ENCODE peak calls at places on chromosomes 13 and 19, in four cellular contexts. X, Y, K and C are unnamed samples.

GRCh38 chr13:78603240-78603947 is at the start of gene POU4F1:
- DNase-seq in X (no peak), Y (peak), K (no peak), C (peak)

GRCh38 chr13:20721454-20722357 is 18.2 kb downstream of the IL17D start:
- DNase-seq in X (no peak), Y (no peak), K (no peak), C (no peak)

GRCh38 chr19:19406878-19407639 is 1.6 kb downstream of the GATAD2A start:
- DNase-seq in X (no peak), Y (peak), K (peak), C (no peak)

GRCh38 chr19:18150776-18151624 is 2.0 kb upstream of the PIK3R2 start:
- DNase-seq in X (no peak), Y (no peak), K (no peak), C (no peak)

GRCh38 chr19:18339703-18340102 is 695 bp upstream of the PGPEP1 start:
- DNase-seq in X (no peak), Y (no peak), K (no peak), C (no peak)

GRCh38 chr13:34013061-34013460 is 195.1 kb downstream of the RFC3 start:
- DNase-seq in X (no peak), Y (no peak), K (no peak), C (no peak)

GRCh38 chr19:21833733-21834132 is 2.2 kb downstream of the ZNF43 start:
- DNase-seq in X (no peak), Y (no peak), K (no peak), C (no peak)

GRCh38 chr13:26653310-26653709 is 95.8 kb downstream of the WASF3 start:
- DNase-seq in X (no peak), Y (no peak), K (no peak), C (no peak)

GRCh38 chr19:47695533-47696262 is 17.5 kb upstream of the EHD2 start:
- DNase-seq in X (no peak), Y (no peak), K (no peak), C (no peak)

GRCh38 chr13:85521586-85521985 is 277.6 kb downstream of the SLITRK6 start:
- DNase-seq in X (no peak), Y (no peak), K (no peak), C (no peak)

GRCh38 chr19:55432355-55432959 is 10.6 kb downstream of the SHISA7 start:
- DNase-seq in X (no peak), Y (no peak), K (no peak), C (no peak)

GRCh38 chr13:22053053-22053452 is 382.2 kb downstream of the FGF9 start:
- DNase-seq in X (no peak), Y (no peak), K (no peak), C (no peak)

GRCh38 chr13:27007166-27007565 is 164.4 kb downstream of the USP12 start:
- DNase-seq in X (no peak), Y (no peak), K (peak), C (peak)

GRCh38 chr19:54207908-54208783 is 7.5 kb downstream of the RPS9 start:
- DNase-seq in X (no peak), Y (no peak), K (peak), C (peak)

GRCh38 chr13:95485045-95485517 is 67.4 kb upstream of the CLDN10 start:
- DNase-seq in X (no peak), Y (no peak), K (no peak), C (no peak)

GRCh38 chr19:17841810-17842662 is 5.7 kb downstream of the JAK3 start:
- DNase-seq in X (peak), Y (peak), K (peak), C (peak)

GRCh38 chr13:46631184-46631542 is 78.2 kb downstream of the LRCH1 start:
- DNase-seq in X (no peak), Y (no peak), K (no peak), C (no peak)

GRCh38 chr19:20423381-20424207 is 142.0 kb downstream of the ZNF737 start:
- DNase-seq in X (peak), Y (no peak), K (peak), C (no peak)

GRCh38 chr13:58979851-58980250 is 1183.9 kb downstream of the DIAPH3 start:
- DNase-seq in X (no peak), Y (no peak), K (no peak), C (no peak)

GRCh38 chr13:48749699-48750473 is 96.2 kb downstream of the CYSLTR2 start:
- DNase-seq in X (peak), Y (peak), K (peak), C (no peak)